ENCODE peak calls at places on chromosome 3, in seven cellular contexts. B is keratinocyte, P is esophagus muscularis mucosa, U is PC-3, C is RWPE2, D is ovary, A is IMR-90. L is an unnamed sample.

GRCh38 chr3:149655826-149656599 is 1.8 kb downstream of the WWTR1 start:
- DNase-seq in C (no peak), B (no peak), U (no peak), D (no peak), A (no peak), P (no peak), L (no peak)

GRCh38 chr3:138263104-138263503 is 66.5 kb downstream of the NME9 start:
- DNase-seq in B (no peak), D (no peak), A (no peak), U (no peak), C (no peak), P (no peak), L (no peak)

GRCh38 chr3:138323971-138324370 is 5.7 kb downstream of the NME9 start:
- DNase-seq in U (no peak), A (no peak), C (no peak), D (no peak), B (no peak), P (peak; percentile 57), L (no peak)

GRCh38 chr3:174010902-174011301 is 613.4 kb downstream of the NLGN1 start:
- DNase-seq in A (no peak), D (no peak), B (no peak), U (no peak), P (no peak), C (no peak), L (no peak)

GRCh38 chr3:42535981-42536784 is 33.7 kb downstream of the VIPR1 start:
- DNase-seq in P (no peak), D (no peak), U (peak; percentile 53), B (no peak), C (no peak), A (no peak), L (no peak)

GRCh38 chr3:20079621-20080020 is 39.4 kb downstream of the KAT2B start:
- DNase-seq in A (no peak), C (no peak), B (no peak), P (no peak), U (no peak), D (no peak), L (no peak)

GRCh38 chr3:55127565-55127964 is 199.7 kb upstream of the LRTM1 start:
- DNase-seq in B (no peak), C (no peak), A (no peak), U (no peak), P (no peak), D (no peak), L (no peak)

GRCh38 chr3:178174201-178174880 is 361.9 kb upstream of the KCNMB2 start:
- DNase-seq in D (no peak), U (no peak), A (no peak), P (no peak), B (no peak), C (no peak), L (no peak)

GRCh38 chr3:37290551-37290950 is 116.2 kb upstream of the LRRFIP2 start:
- DNase-seq in B (no peak), A (peak; percentile 75), P (no peak), U (no peak), D (no peak), C (no peak), L (no peak)

GRCh38 chr3:195873281-195873887 is 35.0 kb downstream of the TNK2 start:
- DNase-seq in C (peak; percentile 58), D (no peak), A (no peak), P (no peak), B (no peak), U (no peak), L (no peak)

GRCh38 chr3:73580343-73580742 is 44.4 kb downstream of the PDZRN3 start:
- DNase-seq in D (no peak), U (peak; percentile 18), P (no peak), B (peak; percentile 64), C (peak; percentile 66), A (peak; percentile 100), L (no peak)

DNA sequence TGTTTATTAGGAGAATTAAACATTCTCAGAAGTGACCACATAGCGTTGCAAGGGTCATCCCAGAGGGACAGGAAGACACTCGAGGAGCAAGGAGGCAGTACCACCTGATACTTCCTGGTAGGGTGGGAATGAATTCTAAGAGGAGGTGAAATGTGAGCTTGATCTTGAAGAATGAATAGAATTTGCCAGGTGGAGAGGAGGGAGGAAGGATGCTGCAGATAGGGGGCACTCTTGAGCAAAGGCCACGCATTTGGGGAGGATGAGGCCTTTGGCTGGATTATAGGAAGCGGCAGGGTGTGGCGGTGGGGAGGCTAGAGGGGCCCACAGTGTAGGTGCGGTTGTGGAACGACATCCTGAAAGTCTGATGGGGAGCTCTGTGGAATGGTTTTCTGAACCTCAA is 33.5 kb downstream of the CHCHD6 start:
- DNase-seq in A (no peak), C (no peak), P (no peak), B (no peak), D (no peak), U (no peak), L (no peak)
- TF ChIP-seq CTCF in A (no peak), C (no peak), P (no peak), B (peak; percentile 44), D (no peak), U (peak; percentile 39), L (no peak)

GRCh38 chr3:14127106-14127505 is 2.3 kb downstream of the TMEM43 start:
- DNase-seq in B (no peak), A (no peak), P (no peak), D (no peak), C (no peak), U (no peak), L (peak; percentile 35)
- H3K27ac ChIP-seq in B (peak overlapping the region; percentile 94), A (no peak overlapping the region), P (peak overlapping the region; percentile 96), D (no peak overlapping the region), C (no peak overlapping the region), U (no peak overlapping the region), L (peak overlapping the region; percentile 6)

DNA sequence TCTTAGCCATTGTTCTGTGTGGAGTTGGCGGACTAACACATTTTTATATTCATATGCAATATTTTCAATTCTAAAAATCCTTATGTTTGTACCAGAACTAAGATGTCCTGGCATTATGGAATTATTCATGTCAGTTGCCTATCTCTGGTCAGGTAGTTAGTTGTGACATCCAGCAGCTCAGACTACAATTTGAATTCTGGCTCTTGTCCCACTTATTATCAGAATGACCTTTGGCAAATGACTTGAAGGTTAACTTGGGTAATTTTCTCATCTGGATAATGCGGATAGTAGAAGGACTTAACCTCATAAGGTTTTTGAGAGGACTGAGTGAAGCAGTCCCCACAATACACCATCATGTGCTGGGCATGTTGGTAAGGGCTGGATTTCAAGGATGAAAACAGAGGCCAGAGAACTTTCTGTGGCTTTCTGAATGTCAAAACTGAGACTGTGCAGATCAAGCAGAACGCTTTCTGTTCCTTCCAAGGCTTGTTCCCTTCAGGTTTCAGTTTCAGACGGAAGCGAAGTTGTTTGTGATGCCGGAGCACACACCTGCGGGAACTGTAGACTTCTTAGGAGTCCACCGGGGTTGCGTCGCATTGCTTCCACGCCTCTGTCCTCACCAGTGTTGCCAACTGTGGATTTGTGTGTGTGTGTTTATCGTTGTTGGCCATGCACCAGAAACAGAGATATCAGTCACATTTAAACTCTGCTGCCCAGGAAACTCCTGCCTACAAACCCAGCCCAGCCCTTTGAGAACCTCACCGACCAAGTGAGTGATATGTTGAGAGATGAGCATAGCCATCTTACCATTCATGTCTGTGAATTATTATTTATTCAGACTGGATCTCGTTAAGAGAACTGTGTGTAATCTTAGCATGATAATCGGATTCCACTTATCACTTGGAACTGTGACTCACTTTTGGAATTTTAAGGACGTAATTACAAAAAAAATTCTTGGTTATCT is 76.0 kb downstream of the PTPRG start:
- DNase-seq in U (no peak), A (peak; percentile 45), D (peak; percentile 23), C (no peak), P (no peak), B (no peak), L (peak; percentile 60)
- H3K4me1 ChIP-seq in U (no peaks in the 10 kb centered on the region), A (peaks cover 10% of the 10 kb centered on the region), D (no peaks in the 10 kb centered on the region), C (no peaks in the 10 kb centered on the region), P (peaks cover 15% of the 10 kb centered on the region), B (no peaks in the 10 kb centered on the region), L (peaks cover 31% of the 10 kb centered on the region)

GRCh38 chr3:156987946-156988345 is 161.8 kb downstream of the LEKR1 start:
- DNase-seq in U (no peak), C (no peak), D (no peak), A (no peak), P (no peak), B (no peak), L (no peak)

GRCh38 chr3:156985689-156986088 is 159.5 kb downstream of the LEKR1 start:
- DNase-seq in A (no peak), C (no peak), D (no peak), U (no peak), B (no peak), P (no peak), L (no peak)

GRCh38 chr3:156978471-156978961 is 152.4 kb downstream of the LEKR1 start:
- DNase-seq in A (peak; percentile 27), P (no peak), C (no peak), D (no peak), B (no peak), U (no peak), L (no peak)

GRCh38 chr3:156981005-156981404 is 154.9 kb downstream of the LEKR1 start:
- DNase-seq in C (no peak), D (no peak), P (no peak), U (no peak), A (no peak), B (no peak), L (no peak)

DNA sequence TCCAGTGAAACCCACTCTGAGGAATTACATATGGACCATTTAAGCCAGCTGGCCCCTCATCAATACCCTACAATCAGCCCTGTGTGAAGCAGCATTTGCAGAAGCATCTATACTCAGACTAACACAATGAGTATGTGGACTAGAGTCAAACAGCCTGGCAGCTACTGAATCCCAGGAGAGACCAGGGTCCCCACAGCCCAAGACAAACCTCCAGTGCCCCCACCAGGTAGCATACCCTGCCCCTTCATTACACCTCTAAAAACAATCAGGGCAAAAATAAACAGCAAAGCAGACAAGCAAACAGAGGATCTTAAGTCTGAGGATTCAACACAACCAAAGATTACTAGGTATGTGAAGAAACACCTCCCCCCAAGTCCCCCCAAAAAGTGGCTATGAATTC is 157.4 kb downstream of the LEKR1 start:
- DNase-seq in U (no peak), C (no peak), P (no peak), A (no peak), B (no peak), D (no peak), L (no peak)
- TF ChIP-seq CTCF in U (no peak), C (no peak), P (no peak), A (no peak), B (no peak), D (no peak), L (no peak)

DNA sequence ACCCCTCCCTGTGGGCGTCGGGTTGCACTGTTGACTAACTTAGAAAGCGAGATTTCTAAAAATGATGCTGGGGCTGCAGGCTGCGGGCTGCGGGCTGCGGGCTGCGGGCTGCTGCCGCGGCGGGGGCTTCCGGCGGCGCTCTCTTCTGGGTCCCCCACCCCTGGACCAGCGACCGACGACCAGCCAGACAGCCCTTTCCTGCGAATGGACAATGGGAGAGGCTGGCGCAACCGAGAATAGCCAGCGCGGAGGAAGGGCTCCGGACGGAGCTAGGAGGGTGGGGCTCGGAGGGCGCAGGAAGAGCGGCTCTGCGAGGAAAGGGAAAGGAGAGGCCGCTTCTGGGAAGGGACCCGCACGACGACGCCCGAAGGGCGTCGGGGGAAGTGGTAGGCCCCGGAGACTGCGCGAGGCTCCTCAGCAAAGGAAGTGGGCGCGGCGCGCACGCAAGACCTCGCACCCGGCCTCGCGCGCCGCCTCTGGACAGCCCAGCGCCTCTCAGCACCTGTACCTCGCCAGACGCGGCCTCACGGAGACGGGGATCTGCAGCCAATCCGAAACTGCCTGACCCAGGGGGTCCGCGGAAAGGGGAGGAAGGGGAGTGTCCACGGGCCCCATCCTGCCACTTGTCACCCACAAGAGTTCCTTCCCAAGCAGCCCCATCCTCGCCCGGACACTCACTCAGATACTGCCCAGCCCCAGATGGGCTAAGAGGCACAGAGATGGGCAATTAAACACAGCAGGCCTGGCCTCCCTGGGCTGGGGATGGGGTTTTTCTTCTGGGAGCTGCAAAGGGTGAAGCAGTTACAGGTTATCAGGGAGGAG is 70.7 kb downstream of the SLC12A8 start:
- DNase-seq in P (no peak), U (no peak), D (peak; percentile 67), A (no peak), B (no peak), C (no peak), L (peak; percentile 71)
- H3K27ac ChIP-seq in P (peak overlapping the region; percentile 61), U (no peak overlapping the region), D (no peak overlapping the region), A (no peak overlapping the region), B (no peak overlapping the region), C (no peak overlapping the region), L (peak overlapping the region; percentile 84)